ENCODE peak calls at places on chromosomes 6 and 20, in five cellular contexts. One of them, this sample, is unnamed.

GRCh38 chr6:156984178-156984738 is 207.1 kb downstream of the ARID1B start:
- DNase-seq in activated T-cell treated with anti-CD3 and anti-CD28 coated beads, Interleukin-2, amount 50 U/mL, for 48 hours: no peak
- DNase-seq in Karpas-422: no peak
- DNase-seq in head of caudate nucleus: no peak
- DNase-seq in right cardiac atrium: no peak
- DNase-seq in this sample: no peak

GRCh38 chr20:47360489-47361267 is 4.2 kb upstream of the ZMYND8 start:
- DNase-seq in head of caudate nucleus: peak
- DNase-seq in Karpas-422: peak
- DNase-seq in right cardiac atrium: peak
- DNase-seq in activated T-cell treated with anti-CD3 and anti-CD28 coated beads, Interleukin-2, amount 50 U/mL, for 48 hours: no peak
- DNase-seq in this sample: peak

GRCh38 chr6:1473166-1473565 is 83.8 kb downstream of the FOXF2 start:
- DNase-seq in right cardiac atrium: no peak
- DNase-seq in activated T-cell treated with anti-CD3 and anti-CD28 coated beads, Interleukin-2, amount 50 U/mL, for 48 hours: no peak
- DNase-seq in Karpas-422: no peak
- DNase-seq in head of caudate nucleus: no peak
- DNase-seq in this sample: no peak

GRCh38 chr6:89034586-89035251 is 45.8 kb upstream of the PNRC1 start:
- DNase-seq in Karpas-422: no peak
- DNase-seq in activated T-cell treated with anti-CD3 and anti-CD28 coated beads, Interleukin-2, amount 50 U/mL, for 48 hours: no peak
- DNase-seq in head of caudate nucleus: no peak
- DNase-seq in right cardiac atrium: peak
- DNase-seq in this sample: peak

GRCh38 chr6:158666637-158667359 is 16.9 kb downstream of the SYTL3 start:
- DNase-seq in activated T-cell treated with anti-CD3 and anti-CD28 coated beads, Interleukin-2, amount 50 U/mL, for 48 hours: peak
- DNase-seq in head of caudate nucleus: no peak
- DNase-seq in Karpas-422: no peak
- DNase-seq in right cardiac atrium: no peak
- DNase-seq in this sample: peak

GRCh38 chr20:33568378-33569289 is 78.7 kb downstream of the CBFA2T2 start:
- DNase-seq in Karpas-422: peak
- DNase-seq in head of caudate nucleus: peak
- DNase-seq in activated T-cell treated with anti-CD3 and anti-CD28 coated beads, Interleukin-2, amount 50 U/mL, for 48 hours: no peak
- DNase-seq in right cardiac atrium: peak
- DNase-seq in this sample: peak

GRCh38 chr20:48761023-48761785 is 66.6 kb downstream of the PREX1 start:
- DNase-seq in Karpas-422: no peak
- DNase-seq in right cardiac atrium: no peak
- DNase-seq in head of caudate nucleus: no peak
- DNase-seq in activated T-cell treated with anti-CD3 and anti-CD28 coated beads, Interleukin-2, amount 50 U/mL, for 48 hours: no peak
- DNase-seq in this sample: no peak

GRCh38 chr6:101722991-101723579 is 329.6 kb downstream of the GRIK2 start:
- DNase-seq in head of caudate nucleus: no peak
- DNase-seq in Karpas-422: no peak
- DNase-seq in right cardiac atrium: no peak
- DNase-seq in activated T-cell treated with anti-CD3 and anti-CD28 coated beads, Interleukin-2, amount 50 U/mL, for 48 hours: no peak
- DNase-seq in this sample: peak

GRCh38 chr20:58692579-58693225 is at the start of gene NPEPL1:
- DNase-seq in head of caudate nucleus: peak
- DNase-seq in activated T-cell treated with anti-CD3 and anti-CD28 coated beads, Interleukin-2, amount 50 U/mL, for 48 hours: peak
- DNase-seq in right cardiac atrium: peak
- DNase-seq in Karpas-422: peak
- DNase-seq in this sample: peak

GRCh38 chr6:43943781-43944250 is 173.8 kb downstream of the VEGFA start:
- DNase-seq in Karpas-422: no peak
- DNase-seq in activated T-cell treated with anti-CD3 and anti-CD28 coated beads, Interleukin-2, amount 50 U/mL, for 48 hours: no peak
- DNase-seq in right cardiac atrium: no peak
- DNase-seq in head of caudate nucleus: no peak
- DNase-seq in this sample: no peak

GRCh38 chr20:64009811-64010387 is 26.1 kb upstream of the C20orf204 start:
- DNase-seq in head of caudate nucleus: no peak
- DNase-seq in Karpas-422: no peak
- DNase-seq in right cardiac atrium: no peak
- DNase-seq in activated T-cell treated with anti-CD3 and anti-CD28 coated beads, Interleukin-2, amount 50 U/mL, for 48 hours: no peak
- DNase-seq in this sample: no peak

GRCh38 chr20:39518649-39519048 is 556.5 kb downstream of the DHX35 start:
- DNase-seq in head of caudate nucleus: no peak
- DNase-seq in Karpas-422: no peak
- DNase-seq in activated T-cell treated with anti-CD3 and anti-CD28 coated beads, Interleukin-2, amount 50 U/mL, for 48 hours: no peak
- DNase-seq in right cardiac atrium: no peak
- DNase-seq in this sample: no peak

GRCh38 chr6:13461805-13462204 is 25.6 kb downstream of the GFOD1 start:
- DNase-seq in right cardiac atrium: no peak
- DNase-seq in activated T-cell treated with anti-CD3 and anti-CD28 coated beads, Interleukin-2, amount 50 U/mL, for 48 hours: no peak
- DNase-seq in Karpas-422: no peak
- DNase-seq in head of caudate nucleus: no peak
- DNase-seq in this sample: no peak

GRCh38 chr6:143279385-143279784 is 171.1 kb downstream of the ADAT2 start:
- DNase-seq in activated T-cell treated with anti-CD3 and anti-CD28 coated beads, Interleukin-2, amount 50 U/mL, for 48 hours: no peak
- DNase-seq in head of caudate nucleus: peak
- DNase-seq in Karpas-422: peak
- DNase-seq in right cardiac atrium: peak
- DNase-seq in this sample: no peak

GRCh38 chr6:108587258-108588059 is 26.7 kb downstream of the FOXO3 start:
- DNase-seq in Karpas-422: no peak
- DNase-seq in right cardiac atrium: no peak
- DNase-seq in activated T-cell treated with anti-CD3 and anti-CD28 coated beads, Interleukin-2, amount 50 U/mL, for 48 hours: no peak
- DNase-seq in head of caudate nucleus: peak
- DNase-seq in this sample: peak

GRCh38 chr6:31094389-31094881 is 17.9 kb downstream of the C6orf15 start:
- DNase-seq in right cardiac atrium: no peak
- DNase-seq in activated T-cell treated with anti-CD3 and anti-CD28 coated beads, Interleukin-2, amount 50 U/mL, for 48 hours: peak
- DNase-seq in head of caudate nucleus: no peak
- DNase-seq in Karpas-422: no peak
- DNase-seq in this sample: no peak

GRCh38 chr6:138973481-138974140 is 14.4 kb downstream of the REPS1 start:
- DNase-seq in right cardiac atrium: no peak
- DNase-seq in Karpas-422: no peak
- DNase-seq in head of caudate nucleus: no peak
- DNase-seq in activated T-cell treated with anti-CD3 and anti-CD28 coated beads, Interleukin-2, amount 50 U/mL, for 48 hours: no peak
- DNase-seq in this sample: peak

GRCh38 chr6:42158011-42158410 is 15.2 kb upstream of the GUCA1A start:
- DNase-seq in right cardiac atrium: no peak
- DNase-seq in head of caudate nucleus: no peak
- DNase-seq in activated T-cell treated with anti-CD3 and anti-CD28 coated beads, Interleukin-2, amount 50 U/mL, for 48 hours: no peak
- DNase-seq in Karpas-422: no peak
- DNase-seq in this sample: peak

GRCh38 chr6:5204340-5204739 is 56.4 kb downstream of the LYRM4 start:
- DNase-seq in right cardiac atrium: no peak
- DNase-seq in activated T-cell treated with anti-CD3 and anti-CD28 coated beads, Interleukin-2, amount 50 U/mL, for 48 hours: no peak
- DNase-seq in Karpas-422: no peak
- DNase-seq in head of caudate nucleus: no peak
- DNase-seq in this sample: no peak

GRCh38 chr6:26550250-26550993 is 12.3 kb downstream of the HMGN4 start:
- DNase-seq in head of caudate nucleus: no peak
- DNase-seq in activated T-cell treated with anti-CD3 and anti-CD28 coated beads, Interleukin-2, amount 50 U/mL, for 48 hours: peak
- DNase-seq in right cardiac atrium: peak
- DNase-seq in Karpas-422: peak
- DNase-seq in this sample: peak

GRCh38 chr20:16533493-16533892 is 39.8 kb downstream of the KIF16B start:
- DNase-seq in head of caudate nucleus: no peak
- DNase-seq in activated T-cell treated with anti-CD3 and anti-CD28 coated beads, Interleukin-2, amount 50 U/mL, for 48 hours: no peak
- DNase-seq in Karpas-422: no peak
- DNase-seq in right cardiac atrium: no peak
- DNase-seq in this sample: no peak

GRCh38 chr20:15297059-15297875 is 959.9 kb upstream of the FLRT3 start:
- DNase-seq in right cardiac atrium: no peak
- DNase-seq in head of caudate nucleus: no peak
- DNase-seq in activated T-cell treated with anti-CD3 and anti-CD28 coated beads, Interleukin-2, amount 50 U/mL, for 48 hours: no peak
- DNase-seq in Karpas-422: no peak
- DNase-seq in this sample: no peak

GRCh38 chr6:142009647-142010046 is 123.1 kb upstream of the GJE1 start:
- DNase-seq in right cardiac atrium: no peak
- DNase-seq in Karpas-422: no peak
- DNase-seq in activated T-cell treated with anti-CD3 and anti-CD28 coated beads, Interleukin-2, amount 50 U/mL, for 48 hours: no peak
- DNase-seq in head of caudate nucleus: no peak
- DNase-seq in this sample: peak

GRCh38 chr20:15911557-15911956 is 661.7 kb downstream of the KIF16B start:
- DNase-seq in Karpas-422: no peak
- DNase-seq in right cardiac atrium: no peak
- DNase-seq in activated T-cell treated with anti-CD3 and anti-CD28 coated beads, Interleukin-2, amount 50 U/mL, for 48 hours: no peak
- DNase-seq in head of caudate nucleus: no peak
- DNase-seq in this sample: no peak

GRCh38 chr20:21159658-21160380 is 33.9 kb downstream of the KIZ start:
- DNase-seq in right cardiac atrium: no peak
- DNase-seq in head of caudate nucleus: no peak
- DNase-seq in activated T-cell treated with anti-CD3 and anti-CD28 coated beads, Interleukin-2, amount 50 U/mL, for 48 hours: no peak
- DNase-seq in Karpas-422: no peak
- DNase-seq in this sample: no peak

GRCh38 chr20:20369353-20370086 is 1.6 kb downstream of the INSM1 start:
- DNase-seq in head of caudate nucleus: peak
- DNase-seq in Karpas-422: no peak
- DNase-seq in right cardiac atrium: no peak
- DNase-seq in activated T-cell treated with anti-CD3 and anti-CD28 coated beads, Interleukin-2, amount 50 U/mL, for 48 hours: peak
- DNase-seq in this sample: no peak

GRCh38 chr20:6637160-6637579 is 130.3 kb upstream of the BMP2 start:
- DNase-seq in head of caudate nucleus: no peak
- DNase-seq in right cardiac atrium: no peak
- DNase-seq in activated T-cell treated with anti-CD3 and anti-CD28 coated beads, Interleukin-2, amount 50 U/mL, for 48 hours: no peak
- DNase-seq in Karpas-422: no peak
- DNase-seq in this sample: no peak

GRCh38 chr6:106574729-106575458 is 54.4 kb downstream of the RTN4IP1 start:
- DNase-seq in head of caudate nucleus: peak
- DNase-seq in right cardiac atrium: no peak
- DNase-seq in activated T-cell treated with anti-CD3 and anti-CD28 coated beads, Interleukin-2, amount 50 U/mL, for 48 hours: no peak
- DNase-seq in Karpas-422: no peak
- DNase-seq in this sample: peak

GRCh38 chr20:44231193-44231592 is 15.9 kb upstream of the GDAP1L1 start:
- DNase-seq in activated T-cell treated with anti-CD3 and anti-CD28 coated beads, Interleukin-2, amount 50 U/mL, for 48 hours: no peak
- DNase-seq in head of caudate nucleus: no peak
- DNase-seq in Karpas-422: no peak
- DNase-seq in right cardiac atrium: no peak
- DNase-seq in this sample: no peak

This sample was measured in adipocyte.